ENCODE peak calls at places on chromosomes 7 and 10, in nine cellular contexts. One of them, this sample, is unnamed.

GRCh38 chr10:27223964-27224363 is 16.6 kb downstream of the ACBD5 start:
- DNase-seq in mesenchymal stem cell: peak; percentile 40
- DNase-seq in body of pancreas: peak; percentile 54
- DNase-seq in lower lobe of right lung: no peak
- DNase-seq in dorsolateral prefrontal cortex: no peak
- DNase-seq in H1: no peak
- DNase-seq in endodermal cell: peak; percentile 56
- DNase-seq in A549: peak; percentile 73
- DNase-seq in astrocyte: no peak
- DNase-seq in this sample: peak; percentile 55

GRCh38 chr7:54931532-54931931 is 87.3 kb upstream of the EGFR start:
- DNase-seq in endodermal cell: no peak
- DNase-seq in body of pancreas: no peak
- DNase-seq in astrocyte: no peak
- DNase-seq in dorsolateral prefrontal cortex: no peak
- DNase-seq in H1: no peak
- DNase-seq in lower lobe of right lung: no peak
- DNase-seq in A549: no peak
- DNase-seq in mesenchymal stem cell: no peak
- DNase-seq in this sample: no peak

GRCh38 chr7:92598310-92598981 is 8.3 kb upstream of the FAM133B start:
- DNase-seq in dorsolateral prefrontal cortex: no peak
- DNase-seq in H1: no peak
- DNase-seq in body of pancreas: no peak
- DNase-seq in lower lobe of right lung: no peak
- DNase-seq in A549: no peak
- DNase-seq in mesenchymal stem cell: no peak
- DNase-seq in endodermal cell: no peak
- DNase-seq in astrocyte: no peak
- DNase-seq in this sample: no peak

GRCh38 chr7:106659963-106660861 is 746 bp downstream of the CCDC71L start:
- DNase-seq in lower lobe of right lung: peak; percentile 92
- DNase-seq in astrocyte: peak; percentile 57
- DNase-seq in dorsolateral prefrontal cortex: peak; percentile 54
- DNase-seq in H1: peak; percentile 92
- DNase-seq in endodermal cell: peak; percentile 97
- DNase-seq in mesenchymal stem cell: peak; percentile 75
- DNase-seq in body of pancreas: peak; percentile 77
- DNase-seq in A549: peak; percentile 87
- DNase-seq in this sample: peak; percentile 71

GRCh38 chr10:85548038-85548437 is 818.6 kb downstream of the GRID1 start:
- DNase-seq in A549: peak; percentile 77
- DNase-seq in dorsolateral prefrontal cortex: peak; percentile 53
- DNase-seq in body of pancreas: peak; percentile 17
- DNase-seq in endodermal cell: peak; percentile 64
- DNase-seq in lower lobe of right lung: no peak
- DNase-seq in mesenchymal stem cell: peak; percentile 76
- DNase-seq in H1: no peak
- DNase-seq in astrocyte: peak; percentile 21
- DNase-seq in this sample: no peak

GRCh38 chr10:129323877-129324276 is 143.2 kb upstream of the MGMT start:
- DNase-seq in dorsolateral prefrontal cortex: no peak
- DNase-seq in endodermal cell: no peak
- DNase-seq in mesenchymal stem cell: peak; percentile 29
- DNase-seq in H1: no peak
- DNase-seq in astrocyte: no peak
- DNase-seq in lower lobe of right lung: no peak
- DNase-seq in A549: no peak
- DNase-seq in body of pancreas: no peak
- DNase-seq in this sample: no peak

GRCh38 chr10:3783721-3784432 is 1.1 kb downstream of the KLF6 start:
- DNase-seq in mesenchymal stem cell: peak; percentile 70
- DNase-seq in dorsolateral prefrontal cortex: no peak
- DNase-seq in A549: peak; percentile 84
- DNase-seq in lower lobe of right lung: no peak
- DNase-seq in endodermal cell: peak; percentile 82
- DNase-seq in H1: peak; percentile 60
- DNase-seq in astrocyte: peak; percentile 59
- DNase-seq in body of pancreas: peak; percentile 74
- DNase-seq in this sample: peak; percentile 70

GRCh38 chr7:64887756-64888508 is 15.1 kb upstream of the ZNF273 start:
- DNase-seq in A549: no peak
- DNase-seq in lower lobe of right lung: peak; percentile 61
- DNase-seq in astrocyte: no peak
- DNase-seq in dorsolateral prefrontal cortex: no peak
- DNase-seq in mesenchymal stem cell: no peak
- DNase-seq in body of pancreas: peak; percentile 64
- DNase-seq in H1: peak; percentile 87
- DNase-seq in endodermal cell: peak; percentile 85
- DNase-seq in this sample: no peak

GRCh38 chr10:13453896-13454295 is 74.9 kb downstream of the BEND7 start:
- DNase-seq in astrocyte: no peak
- DNase-seq in endodermal cell: no peak
- DNase-seq in body of pancreas: no peak
- DNase-seq in lower lobe of right lung: no peak
- DNase-seq in A549: no peak
- DNase-seq in dorsolateral prefrontal cortex: no peak
- DNase-seq in H1: peak; percentile 41
- DNase-seq in mesenchymal stem cell: no peak
- DNase-seq in this sample: no peak

GRCh38 chr10:127942811-127943210 is 35.9 kb downstream of the PTPRE start:
- DNase-seq in mesenchymal stem cell: peak; percentile 35
- DNase-seq in H1: no peak
- DNase-seq in dorsolateral prefrontal cortex: no peak
- DNase-seq in lower lobe of right lung: no peak
- DNase-seq in endodermal cell: no peak
- DNase-seq in body of pancreas: no peak
- DNase-seq in astrocyte: no peak
- DNase-seq in A549: no peak
- DNase-seq in this sample: no peak

GRCh38 chr10:17910144-17910789 is 41.5 kb upstream of the SLC39A12 start:
- DNase-seq in astrocyte: peak; percentile 36
- DNase-seq in endodermal cell: peak; percentile 65
- DNase-seq in A549: peak; percentile 60
- DNase-seq in lower lobe of right lung: no peak
- DNase-seq in body of pancreas: peak; percentile 58
- DNase-seq in H1: peak; percentile 49
- DNase-seq in mesenchymal stem cell: peak; percentile 55
- DNase-seq in dorsolateral prefrontal cortex: no peak
- DNase-seq in this sample: peak; percentile 39

GRCh38 chr7:44063894-44064651 is 1.3 kb downstream of the PGAM2 start:
- DNase-seq in body of pancreas: peak; percentile 22
- DNase-seq in mesenchymal stem cell: no peak
- DNase-seq in dorsolateral prefrontal cortex: peak; percentile 38
- DNase-seq in astrocyte: no peak
- DNase-seq in H1: peak; percentile 69
- DNase-seq in endodermal cell: peak; percentile 81
- DNase-seq in lower lobe of right lung: peak; percentile 35
- DNase-seq in A549: no peak
- DNase-seq in this sample: no peak

DNA sequence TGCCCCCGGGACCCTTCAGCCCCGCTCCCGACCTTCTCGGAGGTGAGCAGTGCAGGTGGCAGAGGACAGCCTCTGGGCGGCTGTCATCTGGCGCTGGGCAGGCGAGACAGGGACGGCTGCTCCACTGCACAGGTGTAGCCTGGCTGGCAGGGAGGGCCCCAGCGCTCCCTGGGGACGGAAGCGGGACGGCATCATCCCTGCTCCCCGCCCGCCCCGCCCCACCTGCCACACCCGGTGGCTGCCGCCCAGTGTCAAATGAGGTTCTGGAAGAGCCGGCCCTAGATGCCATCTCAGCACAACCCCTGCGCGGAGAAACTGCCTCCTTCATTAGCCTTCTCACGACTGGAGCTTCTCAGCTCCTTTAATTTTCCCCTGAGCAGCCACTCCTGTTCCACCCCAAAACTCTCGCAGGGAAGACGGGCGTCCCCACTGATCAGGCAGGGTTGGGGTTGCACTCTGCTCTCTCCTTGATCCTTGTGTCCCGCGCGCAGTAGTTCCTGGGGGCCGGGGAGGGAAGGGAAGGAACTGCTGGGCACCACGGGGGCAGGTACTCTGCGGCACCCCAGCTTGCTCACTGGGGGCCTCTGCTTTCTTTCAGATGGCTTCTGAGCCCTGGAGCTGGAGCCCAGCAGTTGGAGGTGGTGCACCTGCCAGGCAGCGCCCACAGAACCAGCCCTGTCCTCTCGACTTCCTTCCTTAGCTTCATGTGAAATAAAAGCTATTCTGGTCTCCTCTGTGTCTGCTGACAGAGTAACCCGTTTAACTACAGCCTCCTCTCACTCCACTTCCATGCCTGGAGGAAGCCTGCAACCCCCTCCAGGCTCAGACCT is 12.0 kb downstream of the PLAC9 start:
- DNase-seq in endodermal cell: peak; percentile 67
- DNase-seq in H1: no peak
- DNase-seq in body of pancreas: peak; percentile 41
- DNase-seq in mesenchymal stem cell: no peak
- DNase-seq in lower lobe of right lung: no peak
- DNase-seq in A549: no peak
- DNase-seq in astrocyte: no peak
- DNase-seq in dorsolateral prefrontal cortex: peak; percentile 44
- DNase-seq in this sample: no peak
- H3K4me3 ChIP-seq in endodermal cell: no peak overlapping the region
- H3K4me3 ChIP-seq in H1: no peak overlapping the region
- H3K4me3 ChIP-seq in body of pancreas: no peak overlapping the region
- H3K4me3 ChIP-seq in mesenchymal stem cell: no peak overlapping the region
- H3K4me3 ChIP-seq in lower lobe of right lung: peak overlapping the region; percentile 17
- H3K4me3 ChIP-seq in A549: peak overlapping the region; percentile 33
- H3K4me3 ChIP-seq in astrocyte: no peak overlapping the region
- H3K4me3 ChIP-seq in dorsolateral prefrontal cortex: peak overlapping the region; percentile 50
- H3K4me3 ChIP-seq in this sample: no peak overlapping the region

DNA sequence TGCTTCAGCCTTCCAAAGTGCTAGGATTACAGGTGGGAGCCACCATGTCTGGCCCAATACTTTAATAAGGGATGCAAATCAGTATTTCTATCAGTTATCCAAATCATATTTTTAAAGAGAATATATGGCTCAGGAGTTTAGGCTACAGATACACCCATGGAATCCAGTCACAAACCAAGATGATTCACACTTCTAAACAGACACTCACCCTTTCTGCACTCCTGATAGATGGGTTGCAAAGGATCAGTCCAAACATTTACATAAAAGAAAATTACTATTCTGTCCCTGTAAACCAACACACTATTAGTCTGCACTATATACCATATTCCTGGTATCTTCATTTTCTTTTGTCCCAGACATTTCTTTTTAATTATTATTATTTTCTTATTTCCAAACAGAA is 2.2 kb downstream of the MORN4 start:
- DNase-seq in endodermal cell: no peak
- DNase-seq in A549: no peak
- DNase-seq in lower lobe of right lung: no peak
- DNase-seq in mesenchymal stem cell: peak; percentile 39
- DNase-seq in dorsolateral prefrontal cortex: no peak
- DNase-seq in body of pancreas: no peak
- DNase-seq in H1: no peak
- DNase-seq in astrocyte: no peak
- DNase-seq in this sample: peak; percentile 25
- H3K4me3 ChIP-seq in endodermal cell: no peak overlapping the region
- H3K4me3 ChIP-seq in A549: no peak overlapping the region
- H3K4me3 ChIP-seq in lower lobe of right lung: no peak overlapping the region
- H3K4me3 ChIP-seq in mesenchymal stem cell: no peak overlapping the region
- H3K4me3 ChIP-seq in dorsolateral prefrontal cortex: no peak overlapping the region
- H3K4me3 ChIP-seq in body of pancreas: no peak overlapping the region
- H3K4me3 ChIP-seq in H1: no peak overlapping the region
- H3K4me3 ChIP-seq in astrocyte: no peak overlapping the region
- H3K4me3 ChIP-seq in this sample: no peak overlapping the region

GRCh38 chr7:33937871-33938270 is 32.5 kb downstream of the BMPER start:
- DNase-seq in mesenchymal stem cell: no peak
- DNase-seq in lower lobe of right lung: no peak
- DNase-seq in astrocyte: no peak
- DNase-seq in endodermal cell: no peak
- DNase-seq in body of pancreas: no peak
- DNase-seq in H1: no peak
- DNase-seq in dorsolateral prefrontal cortex: no peak
- DNase-seq in A549: no peak
- DNase-seq in this sample: no peak

GRCh38 chr7:33933611-33934281 is 28.4 kb downstream of the BMPER start:
- DNase-seq in astrocyte: peak; percentile 80
- DNase-seq in mesenchymal stem cell: peak; percentile 83
- DNase-seq in lower lobe of right lung: no peak
- DNase-seq in body of pancreas: no peak
- DNase-seq in H1: no peak
- DNase-seq in A549: peak; percentile 30
- DNase-seq in endodermal cell: no peak
- DNase-seq in dorsolateral prefrontal cortex: no peak
- DNase-seq in this sample: peak; percentile 97

GRCh38 chr7:33932832-33933468 is 27.6 kb downstream of the BMPER start:
- DNase-seq in dorsolateral prefrontal cortex: peak; percentile 86
- DNase-seq in body of pancreas: peak; percentile 77
- DNase-seq in lower lobe of right lung: peak; percentile 74
- DNase-seq in endodermal cell: peak; percentile 97
- DNase-seq in astrocyte: peak; percentile 58
- DNase-seq in mesenchymal stem cell: peak; percentile 80
- DNase-seq in A549: peak; percentile 79
- DNase-seq in H1: peak; percentile 91
- DNase-seq in this sample: peak; percentile 94

GRCh38 chr7:33928986-33929385 is 23.6 kb downstream of the BMPER start:
- DNase-seq in H1: no peak
- DNase-seq in dorsolateral prefrontal cortex: no peak
- DNase-seq in astrocyte: no peak
- DNase-seq in endodermal cell: no peak
- DNase-seq in lower lobe of right lung: no peak
- DNase-seq in body of pancreas: no peak
- DNase-seq in A549: no peak
- DNase-seq in mesenchymal stem cell: no peak
- DNase-seq in this sample: no peak

GRCh38 chr7:33932221-33932620 is 26.9 kb downstream of the BMPER start:
- DNase-seq in H1: no peak
- DNase-seq in astrocyte: no peak
- DNase-seq in body of pancreas: no peak
- DNase-seq in endodermal cell: no peak
- DNase-seq in mesenchymal stem cell: no peak
- DNase-seq in dorsolateral prefrontal cortex: no peak
- DNase-seq in lower lobe of right lung: no peak
- DNase-seq in A549: no peak
- DNase-seq in this sample: no peak
- H3K4me3 ChIP-seq in H1: no peak overlapping the region
- H3K4me3 ChIP-seq in astrocyte: no peak overlapping the region
- H3K4me3 ChIP-seq in body of pancreas: no peak overlapping the region
- H3K4me3 ChIP-seq in endodermal cell: no peak overlapping the region
- H3K4me3 ChIP-seq in mesenchymal stem cell: peak overlapping the region; percentile 46
- H3K4me3 ChIP-seq in dorsolateral prefrontal cortex: peak overlapping the region; percentile 54
- H3K4me3 ChIP-seq in lower lobe of right lung: peak overlapping the region; percentile 4
- H3K4me3 ChIP-seq in A549: no peak overlapping the region
- H3K4me3 ChIP-seq in this sample: no peak overlapping the region

DNA sequence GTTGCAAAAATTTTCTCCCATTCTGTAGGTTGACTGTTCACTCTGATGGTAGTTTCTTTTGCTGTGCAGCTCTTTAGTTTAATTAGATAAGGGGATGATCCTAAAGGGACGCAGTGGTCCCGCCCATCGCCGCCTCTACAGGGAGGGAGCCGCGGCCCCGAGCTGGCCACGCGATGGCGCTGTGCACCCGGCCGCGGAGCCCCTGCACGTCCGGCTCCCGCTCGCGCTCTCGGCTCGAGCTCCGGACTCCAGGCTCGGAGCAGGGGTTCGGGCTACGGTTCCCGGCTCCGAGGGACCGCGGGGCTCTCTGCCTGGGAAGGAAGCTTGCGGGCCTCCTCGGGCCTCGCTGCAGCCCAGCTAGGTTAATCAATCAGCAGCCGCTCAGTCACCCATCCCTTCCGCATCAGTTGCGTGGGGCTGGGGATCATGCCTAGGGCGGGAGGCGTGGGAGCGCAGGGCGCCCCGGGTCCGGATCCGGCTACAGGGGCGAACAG is 97.8 kb downstream of the WDR11 start:
- DNase-seq in astrocyte: peak; percentile 31
- DNase-seq in dorsolateral prefrontal cortex: peak; percentile 84
- DNase-seq in A549: no peak
- DNase-seq in body of pancreas: peak; percentile 60
- DNase-seq in endodermal cell: peak; percentile 92
- DNase-seq in lower lobe of right lung: peak; percentile 63
- DNase-seq in H1: peak; percentile 88
- DNase-seq in mesenchymal stem cell: peak; percentile 69
- DNase-seq in this sample: peak; percentile 82
- H3K4me3 ChIP-seq in astrocyte: peak overlapping the region; percentile 57
- H3K4me3 ChIP-seq in dorsolateral prefrontal cortex: peak overlapping the region; percentile 66
- H3K4me3 ChIP-seq in A549: no peak overlapping the region
- H3K4me3 ChIP-seq in body of pancreas: no peak overlapping the region
- H3K4me3 ChIP-seq in endodermal cell: peak overlapping the region; percentile 79
- H3K4me3 ChIP-seq in lower lobe of right lung: peak overlapping the region; percentile 39
- H3K4me3 ChIP-seq in H1: peak overlapping the region; percentile 16
- H3K4me3 ChIP-seq in mesenchymal stem cell: peak overlapping the region; percentile 69
- H3K4me3 ChIP-seq in this sample: peak overlapping the region; percentile 10